ENCODE peak calls at places on chromosomes 2 and 18, in eight cellular contexts. S is endothelial cell of umbilical vein, M is right lobe of liver, O is prostate gland, G is HCT116, A is adrenal gland, Z is GM12878, Q is uterus. P is an unnamed sample.

GRCh38 chr2:234031207-234031606 is 19.3 kb upstream of the SPP2 start:
- DNase-seq in S (no peak), M (no peak), O (no peak), G (no peak), A (no peak), Z (no peak), Q (no peak), P (no peak)

GRCh38 chr2:55133467-55134315 is 83.4 kb upstream of the RTN4 start:
- DNase-seq in S (peak; percentile 61), M (no peak), O (peak; percentile 36), G (no peak), A (peak; percentile 68), Z (peak; percentile 60), Q (peak; percentile 60), P (no peak)

GRCh38 chr2:219452361-219453317 is 18.0 kb downstream of the SPEG start:
- DNase-seq in S (no peak), M (peak; percentile 40), O (peak; percentile 53), G (peak; percentile 71), A (peak; percentile 70), Z (no peak), Q (peak; percentile 96), P (no peak)

GRCh38 chr18:9092665-9093064 is 9.8 kb upstream of the NDUFV2 start:
- DNase-seq in S (peak; percentile 72), M (no peak), O (no peak), G (no peak), A (no peak), Z (no peak), Q (no peak), P (no peak)

GRCh38 chr2:159146930-159147666 is 139.4 kb downstream of the WDSUB1 start:
- DNase-seq in S (peak; percentile 72), M (no peak), O (peak; percentile 34), G (peak; percentile 23), A (no peak), Z (no peak), Q (no peak), P (peak; percentile 94)

GRCh38 chr2:29154610-29155009 is 39.4 kb downstream of the CLIP4 start:
- DNase-seq in S (no peak), M (no peak), O (no peak), G (no peak), A (no peak), Z (no peak), Q (no peak), P (no peak)

GRCh38 chr2:75068546-75068945 is 110.1 kb downstream of the POLE4 start:
- DNase-seq in S (no peak), M (no peak), O (no peak), G (no peak), A (no peak), Z (no peak), Q (no peak), P (no peak)

GRCh38 chr2:58727977-58728656 is 487.0 kb upstream of the FANCL start:
- DNase-seq in S (no peak), M (no peak), O (no peak), G (no peak), A (no peak), Z (no peak), Q (no peak), P (no peak)

GRCh38 chr18:76450912-76451421 is 44.1 kb downstream of the ZNF516 start:
- DNase-seq in S (peak; percentile 72), M (no peak), O (no peak), G (no peak), A (peak; percentile 85), Z (peak; percentile 37), Q (no peak), P (peak; percentile 41)

GRCh38 chr2:122237506-122237905 is 482.1 kb downstream of the TSN start:
- DNase-seq in S (no peak), M (no peak), O (no peak), G (no peak), A (no peak), Z (no peak), Q (no peak), P (no peak)

GRCh38 chr18:50656396-50656795 is 96.5 kb downstream of the MAPK4 start:
- DNase-seq in S (no peak), M (no peak), O (no peak), G (no peak), A (no peak), Z (no peak), Q (no peak), P (no peak)

GRCh38 chr2:19810637-19811036 is 91.1 kb downstream of the TTC32 start:
- DNase-seq in S (no peak), M (no peak), O (no peak), G (no peak), A (no peak), Z (no peak), Q (no peak), P (no peak)

GRCh38 chr2:66579494-66579893 is 144.6 kb downstream of the MEIS1 start:
- DNase-seq in S (peak; percentile 21), M (no peak), O (no peak), G (no peak), A (no peak), Z (no peak), Q (no peak), P (no peak)

GRCh38 chr2:163401481-163401880 is 334.3 kb downstream of the FIGN start:
- DNase-seq in S (peak; percentile 35), M (no peak), O (no peak), G (no peak), A (peak; percentile 79), Z (no peak), Q (no peak), P (no peak)

GRCh38 chr2:128285329-128285931 is 33.2 kb downstream of the HS6ST1 start:
- DNase-seq in S (no peak), M (peak; percentile 52), O (no peak), G (no peak), A (no peak), Z (no peak), Q (no peak), P (no peak)

DNA sequence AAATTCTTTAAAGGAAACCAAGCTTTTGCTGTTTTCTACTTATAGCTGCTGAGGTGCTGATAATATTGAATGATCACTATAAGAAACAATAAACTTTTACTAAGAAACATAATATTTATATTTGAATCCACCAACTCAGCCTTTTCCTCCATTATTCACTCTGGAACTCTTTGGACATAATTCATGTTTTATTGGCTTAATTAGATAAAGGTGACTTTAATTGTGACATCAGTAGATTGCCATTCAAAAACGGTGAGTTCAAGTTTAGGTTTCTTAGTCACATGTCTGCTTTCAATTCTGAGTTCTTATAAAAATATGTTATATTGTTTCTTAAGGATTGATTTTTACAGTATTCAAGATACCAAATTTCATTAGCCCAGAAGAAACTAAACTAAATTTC is 24.0 kb downstream of the CCDC85A start:
- DNase-seq in S (no peak), M (no peak), O (no peak), G (no peak), A (no peak), Z (no peak), Q (no peak), P (no peak)
- H3K27me3 ChIP-seq in S (no peaks in the 10 kb centered on the region), M (no peaks in the 10 kb centered on the region), O (no peaks in the 10 kb centered on the region), G (no peaks in the 10 kb centered on the region), A (no peaks in the 10 kb centered on the region), Z (no peaks in the 10 kb centered on the region), Q (no peaks in the 10 kb centered on the region), P (no peaks in the 10 kb centered on the region)

GRCh38 chr2:1655461-1655860 is 88.9 kb downstream of the PXDN start:
- DNase-seq in S (no peak), M (no peak), O (no peak), G (no peak), A (peak; percentile 24), Z (no peak), Q (no peak), P (no peak)

GRCh38 chr2:1656326-1656960 is 87.9 kb downstream of the PXDN start:
- DNase-seq in S (no peak), M (no peak), O (no peak), G (no peak), A (no peak), Z (no peak), Q (no peak), P (no peak)

GRCh38 chr2:1654696-1655374 is 89.5 kb downstream of the PXDN start:
- DNase-seq in S (no peak), M (no peak), O (no peak), G (no peak), A (peak; percentile 33), Z (no peak), Q (no peak), P (no peak)

GRCh38 chr2:1653137-1653789 is 91.1 kb downstream of the PXDN start:
- DNase-seq in S (peak; percentile 12), M (no peak), O (peak; percentile 46), G (no peak), A (peak; percentile 67), Z (no peak), Q (peak; percentile 87), P (peak; percentile 21)

DNA sequence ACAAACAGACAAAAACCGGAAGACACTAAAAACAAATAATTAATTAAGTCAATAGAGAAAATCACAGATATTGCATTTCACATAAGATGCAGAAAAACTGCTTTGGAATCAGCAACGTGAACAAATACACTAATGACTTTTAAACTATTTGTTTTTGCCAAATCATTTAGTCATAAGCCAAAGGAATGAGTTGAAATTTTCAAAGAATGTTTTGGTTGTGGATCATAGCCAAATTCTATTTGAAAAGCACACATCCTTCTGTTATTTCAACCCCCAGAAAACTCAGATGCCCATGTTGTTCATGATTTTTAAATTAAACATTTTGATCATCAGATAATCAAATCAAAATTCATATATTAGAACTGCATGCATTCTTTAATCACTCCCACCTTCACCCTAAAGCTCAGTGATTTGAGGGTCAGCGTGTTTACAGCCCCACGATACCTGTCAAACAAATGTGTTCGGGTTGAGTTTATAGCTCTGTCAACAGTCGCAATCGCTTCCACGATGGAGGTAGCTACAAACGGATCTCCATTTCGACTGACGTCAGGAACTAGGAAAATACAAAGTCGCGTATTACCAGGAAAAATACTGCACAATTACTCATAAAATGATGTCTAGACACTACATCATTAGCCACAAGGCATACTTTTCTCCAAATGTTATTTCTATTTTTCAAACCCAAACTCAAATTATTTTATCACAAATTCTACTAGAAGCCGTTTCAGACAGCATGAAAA is 90.2 kb downstream of the PXDN start:
- DNase-seq in S (peak; percentile 40), M (no peak), O (no peak), G (no peak), A (no peak), Z (no peak), Q (no peak), P (no peak)
- TF ChIP-seq POLR2A in S (no peak), M (no peak), O (no peak), G (no peak), A (no peak), Z (no peak), Q (no peak), P (no peak)

GRCh38 chr2:241895732-241896641 is 26.5 kb downstream of the RTP5 start:
- DNase-seq in S (peak; percentile 69), M (peak; percentile 79), O (peak; percentile 62), G (no peak), A (peak; percentile 85), Z (no peak), Q (peak; percentile 70), P (peak; percentile 59)
- H3K27ac ChIP-seq in S (peak overlapping the region; percentile 20), M (peak overlapping the region; percentile 80), O (peak overlapping the region; percentile 85), G (no peak overlapping the region), A (peak overlapping the region; percentile 84), Z (no peak overlapping the region), Q (peak overlapping the region; percentile 85), P (peak overlapping the region; percentile 83)

DNA sequence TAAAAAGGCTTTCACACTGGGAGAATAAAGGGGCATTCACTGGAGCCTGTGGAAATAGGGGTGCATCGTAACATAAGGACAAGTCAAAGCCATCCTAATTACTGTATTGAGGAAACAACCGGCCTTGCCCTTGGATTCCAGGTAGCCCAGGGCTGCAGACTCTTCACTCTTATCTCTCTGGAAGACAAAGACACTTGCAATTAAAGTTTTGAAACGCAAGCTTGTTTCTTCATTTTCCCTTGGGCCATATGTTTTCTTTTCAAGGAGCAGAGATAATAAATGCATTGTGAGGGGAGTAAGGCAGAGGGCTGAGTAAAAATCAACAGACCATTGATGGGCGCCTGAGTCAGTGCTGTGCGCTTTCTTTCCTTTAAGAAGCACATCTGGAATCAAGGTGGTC is 11.5 kb downstream of the TNFRSF11A start:
- DNase-seq in S (no peak), M (no peak), O (no peak), G (no peak), A (no peak), Z (no peak), Q (no peak), P (no peak)
- H3K27me3 ChIP-seq in S (no peaks in the 10 kb centered on the region), M (no peaks in the 10 kb centered on the region), O (no peaks in the 10 kb centered on the region), G (no peaks in the 10 kb centered on the region), A (peaks cover 4% of the 10 kb centered on the region), Z (no peaks in the 10 kb centered on the region), Q (no peaks in the 10 kb centered on the region), P (no peaks in the 10 kb centered on the region)

P was measured in thyroid gland.